ENCODE peak calls at places on chromosomes 4 and X, in ten cellular contexts. One of them, this sample, is unnamed.

GRCh38 chrX:12871181-12871580 is 4.3 kb downstream of the TLR7 start:
- DNase-seq in epithelial cell of esophagus: no peak
- DNase-seq in heart left ventricle: no peak
- DNase-seq in nephron progenitor cell: no peak
- DNase-seq in Calu3: no peak
- DNase-seq in psoas muscle: no peak
- DNase-seq in endodermal cell: no peak
- DNase-seq in type B pancreatic cell: no peak
- DNase-seq in testis: no peak
- DNase-seq in RWPE1: no peak
- DNase-seq in this sample: no peak

GRCh38 chr4:54384563-54384962 is 155.5 kb downstream of the PDGFRA start:
- DNase-seq in epithelial cell of esophagus: peak
- DNase-seq in heart left ventricle: no peak
- DNase-seq in nephron progenitor cell: no peak
- DNase-seq in Calu3: peak
- DNase-seq in psoas muscle: no peak
- DNase-seq in endodermal cell: peak
- DNase-seq in type B pancreatic cell: no peak
- DNase-seq in testis: peak
- DNase-seq in RWPE1: peak
- DNase-seq in this sample: no peak

GRCh38 chr4:186719925-186720694 is 3.5 kb downstream of the FAT1 start:
- DNase-seq in epithelial cell of esophagus: peak
- DNase-seq in heart left ventricle: no peak
- DNase-seq in nephron progenitor cell: no peak
- DNase-seq in Calu3: peak
- DNase-seq in psoas muscle: no peak
- DNase-seq in endodermal cell: peak
- DNase-seq in type B pancreatic cell: no peak
- DNase-seq in testis: peak
- DNase-seq in RWPE1: no peak
- DNase-seq in this sample: no peak

GRCh38 chr4:186204103-186204559 is 12.8 kb downstream of the CYP4V2 start:
- DNase-seq in epithelial cell of esophagus: peak
- DNase-seq in heart left ventricle: peak
- DNase-seq in nephron progenitor cell: no peak
- DNase-seq in Calu3: no peak
- DNase-seq in psoas muscle: no peak
- DNase-seq in endodermal cell: no peak
- DNase-seq in type B pancreatic cell: no peak
- DNase-seq in testis: peak
- DNase-seq in RWPE1: no peak
- DNase-seq in this sample: no peak

GRCh38 chrX:20252392-20253231 is 14.1 kb downstream of the RPS6KA3 start:
- DNase-seq in epithelial cell of esophagus: peak
- DNase-seq in heart left ventricle: peak
- DNase-seq in nephron progenitor cell: peak
- DNase-seq in Calu3: peak
- DNase-seq in psoas muscle: peak
- DNase-seq in endodermal cell: peak
- DNase-seq in type B pancreatic cell: no peak
- DNase-seq in testis: peak
- DNase-seq in RWPE1: no peak
- DNase-seq in this sample: no peak

GRCh38 chrX:155768036-155768769 is 112.9 kb upstream of the VAMP7 start:
- DNase-seq in epithelial cell of esophagus: peak
- DNase-seq in heart left ventricle: no peak
- DNase-seq in nephron progenitor cell: no peak
- DNase-seq in Calu3: no peak
- DNase-seq in psoas muscle: peak
- DNase-seq in endodermal cell: no peak
- DNase-seq in type B pancreatic cell: no peak
- DNase-seq in testis: no peak
- DNase-seq in RWPE1: no peak
- DNase-seq in this sample: no peak

GRCh38 chr4:147788791-147789190 is 56.9 kb downstream of the ARHGAP10 start:
- DNase-seq in epithelial cell of esophagus: no peak
- DNase-seq in heart left ventricle: no peak
- DNase-seq in nephron progenitor cell: no peak
- DNase-seq in Calu3: no peak
- DNase-seq in psoas muscle: no peak
- DNase-seq in endodermal cell: no peak
- DNase-seq in type B pancreatic cell: no peak
- DNase-seq in testis: no peak
- DNase-seq in RWPE1: no peak
- DNase-seq in this sample: no peak

GRCh38 chr4:10124167-10124930 is 7.8 kb upstream of the WDR1 start:
- DNase-seq in epithelial cell of esophagus: no peak
- DNase-seq in heart left ventricle: no peak
- DNase-seq in nephron progenitor cell: no peak
- DNase-seq in Calu3: no peak
- DNase-seq in psoas muscle: no peak
- DNase-seq in endodermal cell: no peak
- DNase-seq in type B pancreatic cell: no peak
- DNase-seq in testis: no peak
- DNase-seq in RWPE1: no peak
- DNase-seq in this sample: no peak

GRCh38 chr4:173192375-173193162 is 24.0 kb downstream of the GALNT7 start:
- DNase-seq in epithelial cell of esophagus: no peak
- DNase-seq in heart left ventricle: no peak
- DNase-seq in nephron progenitor cell: no peak
- DNase-seq in Calu3: no peak
- DNase-seq in psoas muscle: no peak
- DNase-seq in endodermal cell: no peak
- DNase-seq in type B pancreatic cell: no peak
- DNase-seq in testis: no peak
- DNase-seq in RWPE1: no peak
- DNase-seq in this sample: no peak
- TF ChIP-seq CTCF in epithelial cell of esophagus: peak
- TF ChIP-seq CTCF in heart left ventricle: no peak
- TF ChIP-seq CTCF in nephron progenitor cell: no peak
- TF ChIP-seq CTCF in Calu3: no peak
- TF ChIP-seq CTCF in psoas muscle: peak
- TF ChIP-seq CTCF in endodermal cell: peak
- TF ChIP-seq CTCF in type B pancreatic cell: no peak
- TF ChIP-seq CTCF in testis: no peak
- TF ChIP-seq CTCF in RWPE1: no peak
- TF ChIP-seq CTCF in this sample: peak

GRCh38 chr4:176641237-176641636 is 151.5 kb downstream of the VEGFC start:
- DNase-seq in epithelial cell of esophagus: peak
- DNase-seq in heart left ventricle: no peak
- DNase-seq in nephron progenitor cell: no peak
- DNase-seq in Calu3: no peak
- DNase-seq in psoas muscle: no peak
- DNase-seq in endodermal cell: no peak
- DNase-seq in type B pancreatic cell: no peak
- DNase-seq in testis: no peak
- DNase-seq in RWPE1: no peak
- DNase-seq in this sample: no peak

GRCh38 chr4:176638992-176639391 is 153.7 kb downstream of the VEGFC start:
- DNase-seq in epithelial cell of esophagus: peak
- DNase-seq in heart left ventricle: no peak
- DNase-seq in nephron progenitor cell: no peak
- DNase-seq in Calu3: no peak
- DNase-seq in psoas muscle: no peak
- DNase-seq in endodermal cell: no peak
- DNase-seq in type B pancreatic cell: no peak
- DNase-seq in testis: no peak
- DNase-seq in RWPE1: peak
- DNase-seq in this sample: no peak

GRCh38 chr4:176631611-176632010 is 161.1 kb downstream of the VEGFC start:
- DNase-seq in epithelial cell of esophagus: no peak
- DNase-seq in heart left ventricle: no peak
- DNase-seq in nephron progenitor cell: no peak
- DNase-seq in Calu3: no peak
- DNase-seq in psoas muscle: no peak
- DNase-seq in endodermal cell: no peak
- DNase-seq in type B pancreatic cell: no peak
- DNase-seq in testis: no peak
- DNase-seq in RWPE1: no peak
- DNase-seq in this sample: no peak

DNA sequence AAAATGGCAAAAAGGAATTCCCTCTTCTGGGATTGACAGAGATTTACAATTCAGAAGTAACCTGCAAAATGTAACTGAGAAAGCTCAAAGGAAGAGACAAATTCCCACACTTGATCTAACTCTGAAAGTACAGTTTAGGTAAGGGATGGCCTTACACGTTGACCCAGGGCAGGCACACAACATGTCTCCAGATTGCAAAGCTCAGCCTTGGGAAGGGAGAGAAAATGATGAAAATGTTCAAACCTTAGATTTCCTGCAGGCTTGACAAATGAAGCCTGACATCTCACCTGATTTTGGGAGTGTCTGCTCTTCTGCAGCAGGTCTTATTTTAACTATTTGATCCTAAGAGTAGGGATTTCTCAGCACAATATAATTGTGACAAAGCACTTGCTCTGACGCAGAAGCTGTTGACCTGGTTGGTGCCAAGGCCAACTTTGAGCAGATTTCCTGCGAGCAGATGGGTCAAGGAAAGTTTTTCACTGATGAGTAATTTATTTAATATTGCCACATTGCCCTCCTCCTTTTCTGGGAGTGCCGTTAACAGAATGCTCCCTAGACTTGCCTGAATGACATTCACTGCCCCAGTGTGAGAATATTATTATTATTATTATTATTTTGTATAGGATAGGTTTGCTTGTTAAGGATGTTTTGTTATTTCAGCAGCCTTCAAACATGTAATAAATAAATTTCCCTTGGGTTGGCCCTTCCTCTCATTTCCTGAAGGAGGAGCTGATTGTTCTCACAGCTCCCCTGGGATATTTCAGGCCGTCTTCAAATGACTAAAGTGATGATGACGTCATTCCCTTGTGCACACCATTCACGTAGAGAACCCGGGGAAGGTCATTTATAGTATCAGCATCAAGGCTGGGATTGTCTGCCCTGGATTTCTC is 157.1 kb downstream of the VEGFC start:
- DNase-seq in epithelial cell of esophagus: peak
- DNase-seq in heart left ventricle: peak
- DNase-seq in nephron progenitor cell: no peak
- DNase-seq in Calu3: no peak
- DNase-seq in psoas muscle: no peak
- DNase-seq in endodermal cell: no peak
- DNase-seq in type B pancreatic cell: no peak
- DNase-seq in testis: no peak
- DNase-seq in RWPE1: peak
- DNase-seq in this sample: no peak
- TF ChIP-seq CTCF in epithelial cell of esophagus: no peak
- TF ChIP-seq CTCF in heart left ventricle: peak
- TF ChIP-seq CTCF in nephron progenitor cell: no peak
- TF ChIP-seq CTCF in Calu3: no peak
- TF ChIP-seq CTCF in psoas muscle: no peak
- TF ChIP-seq CTCF in endodermal cell: peak
- TF ChIP-seq CTCF in type B pancreatic cell: no peak
- TF ChIP-seq CTCF in testis: no peak
- TF ChIP-seq CTCF in RWPE1: no peak
- TF ChIP-seq CTCF in this sample: no peak

GRCh38 chr4:86633854-86634253 is 39.7 kb downstream of the PTPN13 start:
- DNase-seq in epithelial cell of esophagus: no peak
- DNase-seq in heart left ventricle: no peak
- DNase-seq in nephron progenitor cell: no peak
- DNase-seq in Calu3: no peak
- DNase-seq in psoas muscle: no peak
- DNase-seq in endodermal cell: no peak
- DNase-seq in type B pancreatic cell: no peak
- DNase-seq in testis: no peak
- DNase-seq in RWPE1: no peak
- DNase-seq in this sample: no peak
- TF ChIP-seq CTCF in epithelial cell of esophagus: no peak
- TF ChIP-seq CTCF in heart left ventricle: no peak
- TF ChIP-seq CTCF in nephron progenitor cell: no peak
- TF ChIP-seq CTCF in Calu3: no peak
- TF ChIP-seq CTCF in psoas muscle: no peak
- TF ChIP-seq CTCF in endodermal cell: no peak
- TF ChIP-seq CTCF in type B pancreatic cell: no peak
- TF ChIP-seq CTCF in testis: no peak
- TF ChIP-seq CTCF in RWPE1: no peak
- TF ChIP-seq CTCF in this sample: no peak

GRCh38 chr4:74670583-74670982 is 123.7 kb downstream of the BTC start:
- DNase-seq in epithelial cell of esophagus: no peak
- DNase-seq in heart left ventricle: no peak
- DNase-seq in nephron progenitor cell: no peak
- DNase-seq in Calu3: no peak
- DNase-seq in psoas muscle: no peak
- DNase-seq in endodermal cell: no peak
- DNase-seq in type B pancreatic cell: no peak
- DNase-seq in testis: no peak
- DNase-seq in RWPE1: no peak
- DNase-seq in this sample: no peak

GRCh38 chr4:74669702-74670101 is 124.6 kb downstream of the BTC start:
- DNase-seq in epithelial cell of esophagus: no peak
- DNase-seq in heart left ventricle: no peak
- DNase-seq in nephron progenitor cell: no peak
- DNase-seq in Calu3: no peak
- DNase-seq in psoas muscle: no peak
- DNase-seq in endodermal cell: no peak
- DNase-seq in type B pancreatic cell: no peak
- DNase-seq in testis: no peak
- DNase-seq in RWPE1: no peak
- DNase-seq in this sample: no peak

GRCh38 chr4:74674750-74675149 is 119.6 kb downstream of the BTC start:
- DNase-seq in epithelial cell of esophagus: no peak
- DNase-seq in heart left ventricle: no peak
- DNase-seq in nephron progenitor cell: no peak
- DNase-seq in Calu3: no peak
- DNase-seq in psoas muscle: no peak
- DNase-seq in endodermal cell: no peak
- DNase-seq in type B pancreatic cell: no peak
- DNase-seq in testis: no peak
- DNase-seq in RWPE1: no peak
- DNase-seq in this sample: no peak

GRCh38 chr4:74667944-74668343 is 126.4 kb downstream of the BTC start:
- DNase-seq in epithelial cell of esophagus: no peak
- DNase-seq in heart left ventricle: no peak
- DNase-seq in nephron progenitor cell: no peak
- DNase-seq in Calu3: no peak
- DNase-seq in psoas muscle: no peak
- DNase-seq in endodermal cell: no peak
- DNase-seq in type B pancreatic cell: no peak
- DNase-seq in testis: no peak
- DNase-seq in RWPE1: no peak
- DNase-seq in this sample: no peak

DNA sequence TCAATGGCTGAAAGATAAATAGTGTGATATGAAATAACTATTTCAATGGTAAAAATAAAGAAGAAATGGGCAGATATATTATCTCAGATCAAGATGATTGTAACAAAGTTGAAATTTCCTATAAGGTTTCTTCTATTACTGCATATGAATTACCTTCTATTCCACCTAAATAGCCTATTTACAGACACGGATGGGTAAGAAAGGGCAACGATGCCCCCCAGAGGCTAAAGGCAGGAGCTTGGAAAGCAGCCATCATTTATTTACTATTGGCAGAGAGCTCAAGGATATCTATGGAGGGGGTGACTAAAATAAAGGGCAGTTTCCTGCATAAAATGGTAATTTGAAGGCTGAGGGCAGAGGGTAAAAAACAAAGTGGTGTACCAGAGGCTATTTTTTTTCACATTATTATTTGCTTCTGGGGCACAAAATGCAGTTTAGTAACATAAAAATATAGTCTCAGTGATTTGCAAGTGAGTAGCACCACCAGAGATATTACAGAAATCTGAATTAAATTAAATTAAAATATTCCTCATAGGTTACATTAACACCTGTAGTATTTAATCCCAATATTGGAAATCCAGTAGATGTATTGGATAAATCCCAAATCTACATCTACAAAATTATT is 123.1 kb downstream of the BTC start:
- DNase-seq in epithelial cell of esophagus: peak
- DNase-seq in heart left ventricle: no peak
- DNase-seq in nephron progenitor cell: peak
- DNase-seq in Calu3: peak
- DNase-seq in psoas muscle: no peak
- DNase-seq in endodermal cell: peak
- DNase-seq in type B pancreatic cell: no peak
- DNase-seq in testis: peak
- DNase-seq in RWPE1: peak
- DNase-seq in this sample: no peak
- TF ChIP-seq CTCF in epithelial cell of esophagus: peak
- TF ChIP-seq CTCF in heart left ventricle: peak
- TF ChIP-seq CTCF in nephron progenitor cell: peak
- TF ChIP-seq CTCF in Calu3: peak
- TF ChIP-seq CTCF in psoas muscle: peak
- TF ChIP-seq CTCF in endodermal cell: peak
- TF ChIP-seq CTCF in type B pancreatic cell: peak
- TF ChIP-seq CTCF in testis: no peak
- TF ChIP-seq CTCF in RWPE1: peak
- TF ChIP-seq CTCF in this sample: peak